ENCODE peak calls at places on chromosomes 16 and 17, in nine cellular contexts. V is cardiac muscle cell, O is HFFc6, R is psoas muscle, F is A549, S is heart left ventricle, E is nephron progenitor cell, G is sigmoid colon, Y is HCT116. L is an unnamed sample.
A peak's percentile ranks its signal among the peaks of the same experiment; 100 is the strongest.

GRCh38 chr17:3535253-3535995 is 22.2 kb downstream of the TRPV3 start:
- DNase-seq in V (peak; percentile 91), O (no peak), R (peak; percentile 87), F (peak; percentile 90), S (peak; percentile 69), E (peak; percentile 77), G (no peak), Y (peak; percentile 76), L (peak; percentile 89)

GRCh38 chr16:57999366-57999970 is 1.0 kb downstream of the ZNF319 start:
- DNase-seq in V (no peak), O (no peak), R (no peak), F (no peak), S (no peak), E (no peak), G (no peak), Y (no peak), L (no peak)

GRCh38 chr17:77189148-77189547 is 48.4 kb downstream of the SEC14L1 start:
- DNase-seq in V (no peak), O (no peak), R (no peak), F (no peak), S (no peak), E (no peak), G (no peak), Y (no peak), L (peak; percentile 65)

GRCh38 chr16:55944377-55944802 is 69.2 kb upstream of the CES5A start:
- DNase-seq in V (peak; percentile 88), O (peak; percentile 13), R (peak; percentile 76), F (peak; percentile 36), S (peak; percentile 64), E (peak; percentile 76), G (peak; percentile 91), Y (peak; percentile 23), L (peak; percentile 31)

GRCh38 chr16:83706394-83706793 is 101.4 kb upstream of the HSBP1 start:
- DNase-seq in V (no peak), O (peak; percentile 7), R (no peak), F (no peak), S (no peak), E (no peak), G (no peak), Y (no peak), L (no peak)

GRCh38 chr16:2919511-2920255 is 8.0 kb downstream of the FLYWCH1 start:
- DNase-seq in V (peak; percentile 82), O (peak; percentile 49), R (peak; percentile 76), F (peak; percentile 61), S (peak; percentile 39), E (peak; percentile 75), G (peak; percentile 83), Y (peak; percentile 57), L (peak; percentile 60)

GRCh38 chr16:71808593-71809449 is at the start of gene AP1G1:
- DNase-seq in V (peak; percentile 99), O (peak; percentile 98), R (peak; percentile 98), F (peak; percentile 98), S (peak; percentile 98), E (peak; percentile 82), G (peak; percentile 98), Y (peak; percentile 99), L (peak; percentile 94)

GRCh38 chr17:79739148-79740062 is 8.7 kb downstream of the ENPP7 start:
- DNase-seq in V (no peak), O (no peak), R (no peak), F (no peak), S (no peak), E (no peak), G (no peak), Y (no peak), L (no peak)

GRCh38 chr16:49596699-49597291 is 223.2 kb downstream of the C16orf78 start:
- DNase-seq in V (peak; percentile 26), O (no peak), R (peak; percentile 64), F (no peak), S (no peak), E (no peak), G (no peak), Y (no peak), L (no peak)

GRCh38 chr17:10879110-10879509 is 41.2 kb upstream of the PIRT start:
- DNase-seq in V (peak; percentile 4), O (no peak), R (peak; percentile 61), F (no peak), S (no peak), E (peak; percentile 54), G (no peak), Y (no peak), L (no peak)
- TF ChIP-seq CTCF in V (peak; percentile 16), O (peak; percentile 22), R (no peak), F (peak; percentile 19), S (peak; percentile 31), E (peak; percentile 56), G (no peak), Y (peak; percentile 27), L (no peak)

DNA sequence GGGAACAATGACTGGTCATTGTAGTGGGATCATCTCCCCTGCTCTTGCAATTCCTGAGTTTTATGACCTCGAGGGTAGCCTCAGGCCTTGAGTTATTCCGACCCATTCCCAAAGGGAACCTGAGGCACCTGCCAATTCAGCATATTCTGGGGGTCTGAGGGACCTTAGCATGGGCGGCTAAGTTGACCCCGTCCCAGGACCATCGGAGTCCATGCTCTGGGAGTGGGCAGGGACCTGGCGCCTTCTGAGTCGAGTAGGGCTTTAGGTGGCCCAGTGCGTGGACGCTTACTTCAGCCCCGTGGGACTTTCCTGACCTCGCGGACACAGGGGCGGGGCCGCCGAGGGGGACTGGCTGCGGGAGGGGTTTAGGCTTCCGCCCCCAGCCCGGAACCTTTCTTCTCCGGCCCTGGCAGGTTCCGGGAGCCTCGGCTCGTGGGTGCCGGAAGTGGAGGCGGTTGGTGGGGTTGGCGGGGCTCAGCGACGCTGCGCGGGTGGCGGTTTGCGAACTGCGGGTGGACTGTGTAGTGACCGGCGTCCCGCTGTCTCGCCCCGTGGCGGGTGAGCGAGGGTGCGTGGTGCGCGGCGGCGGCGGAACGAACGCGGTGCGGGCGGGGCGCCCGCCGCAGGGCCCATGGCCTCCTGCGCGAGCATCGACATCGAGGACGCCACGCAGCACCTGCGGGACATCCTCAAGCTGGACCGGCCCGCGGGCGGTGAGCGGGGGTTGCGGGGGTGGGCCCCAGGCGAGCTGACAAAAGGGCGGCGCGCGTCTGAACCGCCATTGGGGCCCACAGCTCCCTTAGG is at the start of gene EDC4:
- DNase-seq in V (peak; percentile 84), O (peak; percentile 76), R (peak; percentile 94), F (peak; percentile 89), S (peak; percentile 88), E (peak; percentile 83), G (peak; percentile 92), Y (peak; percentile 52), L (peak; percentile 96)
- TF ChIP-seq CTCF in V (no peak), O (no peak), R (no peak), F (no peak), S (no peak), E (no peak), G (no peak), Y (no peak), L (no peak)

GRCh38 chr17:35748323-35748960 is 4.6 kb downstream of the GAS2L2 start:
- DNase-seq in V (peak; percentile 26), O (no peak), R (peak; percentile 61), F (no peak), S (no peak), E (no peak), G (no peak), Y (no peak), L (no peak)
- TF ChIP-seq CTCF in V (no peak), O (no peak), R (no peak), F (no peak), S (no peak), E (no peak), G (no peak), Y (no peak), L (no peak)

DNA sequence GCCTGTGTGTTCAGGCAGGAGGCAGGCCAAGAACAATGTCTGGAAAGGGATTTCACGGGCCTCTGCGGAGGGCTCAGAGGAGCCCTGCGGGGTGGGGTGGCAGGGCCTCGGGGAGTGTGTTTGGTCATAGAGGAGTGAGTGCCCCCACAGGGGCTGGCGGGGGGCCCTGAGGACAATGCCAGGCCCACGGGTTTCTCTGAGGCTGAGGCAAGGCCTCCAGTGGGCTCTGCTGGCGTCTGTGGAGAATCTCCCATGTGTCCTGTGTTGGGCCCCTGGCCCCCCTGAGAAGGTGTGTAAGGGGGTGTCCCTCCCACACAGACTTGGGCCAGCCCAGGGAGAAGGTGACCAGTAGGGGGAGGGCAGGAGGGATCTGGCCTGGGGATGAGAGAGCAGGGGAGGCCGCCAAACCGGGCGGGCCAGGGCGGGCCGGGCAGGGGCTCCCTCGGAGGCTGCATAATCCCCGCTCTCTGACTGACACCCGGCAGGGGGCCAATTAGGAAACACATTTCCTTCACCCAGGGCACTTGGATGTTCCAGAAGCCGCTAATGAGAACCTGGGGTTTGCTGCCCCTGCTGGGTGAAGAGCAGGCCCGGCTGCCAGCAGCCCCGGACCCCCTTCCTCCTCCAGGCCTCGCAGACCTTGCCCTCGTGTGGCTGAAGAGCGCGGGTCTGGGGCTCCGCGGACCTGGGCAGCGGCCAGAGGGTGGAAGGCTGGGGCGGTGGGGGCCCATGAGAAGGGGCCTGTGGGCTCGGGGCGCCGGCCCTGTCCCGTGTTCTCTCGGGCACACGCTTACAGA is 204.2 kb downstream of the NTN1 start:
- DNase-seq in V (peak; percentile 13), O (no peak), R (peak; percentile 37), F (no peak), S (no peak), E (no peak), G (peak; percentile 50), Y (no peak), L (no peak)
- TF ChIP-seq CTCF in V (peak; percentile 3), O (peak; percentile 13), R (no peak), F (no peak), S (no peak), E (no peak), G (no peak), Y (no peak), L (no peak)

DNA sequence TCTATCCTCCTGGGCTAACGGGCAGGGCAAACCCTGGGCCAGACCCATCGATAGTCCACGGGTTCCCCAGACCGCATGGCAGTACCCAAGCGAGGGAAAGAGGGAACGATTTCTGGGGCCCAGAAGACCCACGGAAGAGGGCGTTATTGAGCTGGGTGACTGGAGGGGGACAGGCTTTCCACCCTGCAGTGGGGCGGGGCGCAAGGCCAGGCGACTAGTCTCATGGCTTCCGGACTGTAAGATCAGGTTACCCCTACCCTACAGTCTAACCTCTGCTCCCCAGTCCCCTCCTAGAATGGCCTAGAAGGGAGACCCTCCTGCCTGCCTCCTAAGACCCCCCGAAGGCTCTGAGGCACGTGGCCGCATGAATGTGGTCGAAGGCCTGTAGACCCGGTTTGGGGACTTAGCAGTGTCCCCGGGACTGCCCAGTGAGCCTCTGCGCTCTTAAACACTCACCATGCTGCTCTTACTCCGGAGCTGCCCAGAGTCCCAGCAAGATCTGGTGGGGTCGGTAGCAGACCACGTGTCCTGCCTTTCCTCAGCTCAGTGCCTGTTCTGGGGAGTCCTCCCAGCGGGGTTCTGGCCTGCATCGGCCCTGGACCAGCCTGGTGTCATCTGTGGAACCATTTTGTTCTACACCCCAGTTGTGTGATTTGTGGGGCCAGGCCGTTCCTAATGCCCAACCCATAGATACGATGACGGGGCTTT is 13.1 kb upstream of the AURKB start:
- DNase-seq in V (peak; percentile 53), O (peak; percentile 41), R (peak; percentile 85), F (peak; percentile 48), S (peak; percentile 72), E (peak; percentile 72), G (peak; percentile 85), Y (no peak), L (peak; percentile 60)
- TF ChIP-seq CTCF in V (peak; percentile 24), O (peak; percentile 61), R (peak; percentile 9), F (peak; percentile 45), S (peak; percentile 48), E (no peak), G (no peak), Y (no peak), L (peak; percentile 44)

L was measured in GM10248.